ENCODE peak calls at places on chromosomes 4 and X, in five cellular contexts. One of them, this sample, is unnamed.
A peak's percentile ranks its signal among the peaks of the same experiment; 100 is the strongest.

GRCh38 chr4:117085185-117085701 is at the start of gene TRAM1L1:
- DNase-seq in kidney epithelial cell: peak; percentile 28
- DNase-seq in stomach: peak; percentile 64
- DNase-seq in tibial nerve: no peak
- DNase-seq in psoas muscle: peak; percentile 64
- DNase-seq in this sample: peak; percentile 40

GRCh38 chr4:84878090-84878489 is 88.4 kb downstream of the WDFY3 start:
- DNase-seq in kidney epithelial cell: peak; percentile 60
- DNase-seq in stomach: no peak
- DNase-seq in tibial nerve: no peak
- DNase-seq in psoas muscle: no peak
- DNase-seq in this sample: peak; percentile 42

GRCh38 chrX:107662824-107663223 is 34.5 kb downstream of the PRPS1 start:
- DNase-seq in kidney epithelial cell: no peak
- DNase-seq in stomach: no peak
- DNase-seq in tibial nerve: no peak
- DNase-seq in psoas muscle: no peak
- DNase-seq in this sample: no peak

GRCh38 chrX:8025705-8026104 is 98.5 kb upstream of the PNPLA4 start:
- DNase-seq in kidney epithelial cell: no peak
- DNase-seq in stomach: no peak
- DNase-seq in tibial nerve: no peak
- DNase-seq in psoas muscle: no peak
- DNase-seq in this sample: no peak

GRCh38 chr4:186104895-186105720 is 604 bp downstream of the FAM149A start:
- DNase-seq in kidney epithelial cell: no peak
- DNase-seq in stomach: peak; percentile 32
- DNase-seq in tibial nerve: no peak
- DNase-seq in psoas muscle: peak; percentile 21
- DNase-seq in this sample: no peak

GRCh38 chr4:5816851-5817375 is 76.0 kb downstream of the CRMP1 start:
- DNase-seq in kidney epithelial cell: no peak
- DNase-seq in stomach: no peak
- DNase-seq in tibial nerve: no peak
- DNase-seq in psoas muscle: no peak
- DNase-seq in this sample: no peak

GRCh38 chrX:106378616-106379015 is 210.5 kb downstream of the PWWP3B start:
- DNase-seq in kidney epithelial cell: no peak
- DNase-seq in stomach: no peak
- DNase-seq in tibial nerve: no peak
- DNase-seq in psoas muscle: no peak
- DNase-seq in this sample: peak; percentile 8

GRCh38 chrX:19566359-19567141 is 51.2 kb upstream of the MAP3K15 start:
- DNase-seq in kidney epithelial cell: no peak
- DNase-seq in stomach: no peak
- DNase-seq in tibial nerve: no peak
- DNase-seq in psoas muscle: no peak
- DNase-seq in this sample: no peak

GRCh38 chr4:67883902-67884301 is at the start of gene TMPRSS11D:
- DNase-seq in kidney epithelial cell: no peak
- DNase-seq in stomach: no peak
- DNase-seq in tibial nerve: no peak
- DNase-seq in psoas muscle: no peak
- DNase-seq in this sample: no peak

GRCh38 chrX:9110808-9111207 is 76.9 kb upstream of the FAM9B start:
- DNase-seq in kidney epithelial cell: no peak
- DNase-seq in stomach: no peak
- DNase-seq in tibial nerve: no peak
- DNase-seq in psoas muscle: no peak
- DNase-seq in this sample: no peak

GRCh38 chrX:43892471-43892870 is 10.2 kb upstream of the MAOB start:
- DNase-seq in kidney epithelial cell: no peak
- DNase-seq in stomach: no peak
- DNase-seq in tibial nerve: no peak
- DNase-seq in psoas muscle: no peak
- DNase-seq in this sample: no peak

GRCh38 chr4:76354517-76355473 is 48.3 kb downstream of the STBD1 start:
- DNase-seq in kidney epithelial cell: no peak
- DNase-seq in stomach: no peak
- DNase-seq in tibial nerve: no peak
- DNase-seq in psoas muscle: no peak
- DNase-seq in this sample: no peak

GRCh38 chrX:47467106-47467505 is 15.9 kb downstream of the ZNF41 start:
- DNase-seq in kidney epithelial cell: no peak
- DNase-seq in stomach: no peak
- DNase-seq in tibial nerve: no peak
- DNase-seq in psoas muscle: no peak
- DNase-seq in this sample: no peak

GRCh38 chrX:43949669-43950068 is 23.5 kb downstream of the NDP start:
- DNase-seq in kidney epithelial cell: no peak
- DNase-seq in stomach: no peak
- DNase-seq in tibial nerve: peak; percentile 5
- DNase-seq in psoas muscle: peak; percentile 16
- DNase-seq in this sample: no peak

GRCh38 chr4:19707876-19708275 is 543.8 kb upstream of the SLIT2 start:
- DNase-seq in kidney epithelial cell: no peak
- DNase-seq in stomach: no peak
- DNase-seq in tibial nerve: no peak
- DNase-seq in psoas muscle: no peak
- DNase-seq in this sample: no peak

GRCh38 chr4:706834-707598 is 1.4 kb downstream of the PCGF3 start:
- DNase-seq in kidney epithelial cell: no peak
- DNase-seq in stomach: no peak
- DNase-seq in tibial nerve: no peak
- DNase-seq in psoas muscle: no peak
- DNase-seq in this sample: no peak

GRCh38 chr4:186172551-186172950 is 18.8 kb upstream of the CYP4V2 start:
- DNase-seq in kidney epithelial cell: no peak
- DNase-seq in stomach: no peak
- DNase-seq in tibial nerve: no peak
- DNase-seq in psoas muscle: no peak
- DNase-seq in this sample: no peak

GRCh38 chrX:74178536-74178935 is 125.4 kb upstream of the ZCCHC13 start:
- DNase-seq in kidney epithelial cell: no peak
- DNase-seq in stomach: no peak
- DNase-seq in tibial nerve: no peak
- DNase-seq in psoas muscle: no peak
- DNase-seq in this sample: no peak

GRCh38 chr4:147539959-147540358 is 59.1 kb downstream of the EDNRA start:
- DNase-seq in kidney epithelial cell: no peak
- DNase-seq in stomach: no peak
- DNase-seq in tibial nerve: no peak
- DNase-seq in psoas muscle: no peak
- DNase-seq in this sample: no peak

DNA sequence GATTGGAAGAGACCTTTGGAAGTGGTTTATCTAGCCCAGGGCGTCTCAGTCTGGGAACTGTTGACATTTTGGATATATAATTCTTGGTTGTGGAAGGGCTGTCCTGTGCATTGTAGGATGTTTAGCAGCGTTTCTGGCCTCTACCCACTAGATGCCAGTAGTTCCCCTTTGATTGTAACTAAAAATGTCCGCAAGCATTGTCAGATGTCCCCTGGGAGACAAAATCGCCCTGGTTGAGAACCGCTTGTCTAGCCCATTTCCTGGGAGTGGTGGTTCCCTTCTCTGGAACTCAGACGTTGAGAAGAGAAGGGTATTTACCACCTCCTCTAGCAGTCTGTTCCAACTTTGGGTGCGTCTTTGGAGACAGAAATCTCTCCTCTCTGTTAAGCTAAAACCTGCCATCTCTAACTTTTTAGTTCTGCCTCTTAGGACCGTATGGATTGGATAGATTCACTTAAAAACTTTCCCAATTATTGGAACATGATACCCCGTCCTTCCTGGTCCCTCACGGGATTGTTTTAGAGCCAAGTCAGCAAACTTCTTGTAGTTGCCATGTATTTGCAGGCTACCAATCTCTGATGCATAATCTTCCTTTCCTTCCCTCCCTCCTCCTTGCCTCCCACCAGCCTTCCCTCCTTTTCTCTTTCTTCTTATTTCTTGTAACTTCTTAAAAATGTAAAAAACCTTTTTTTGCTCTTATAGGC is 13.9 kb downstream of the TMEM165 start:
- DNase-seq in kidney epithelial cell: no peak
- DNase-seq in stomach: no peak
- DNase-seq in tibial nerve: no peak
- DNase-seq in psoas muscle: no peak
- DNase-seq in this sample: no peak
- TF ChIP-seq CTCF in kidney epithelial cell: peak; percentile 14
- TF ChIP-seq CTCF in stomach: no peak
- TF ChIP-seq CTCF in tibial nerve: peak; percentile 14
- TF ChIP-seq CTCF in psoas muscle: peak; percentile 12
- TF ChIP-seq CTCF in this sample: no peak

GRCh38 chr4:77354550-77354949 is 197.5 kb downstream of the CCNG2 start:
- DNase-seq in kidney epithelial cell: no peak
- DNase-seq in stomach: no peak
- DNase-seq in tibial nerve: no peak
- DNase-seq in psoas muscle: no peak
- DNase-seq in this sample: no peak

GRCh38 chr4:77360451-77360850 is 203.4 kb downstream of the CCNG2 start:
- DNase-seq in kidney epithelial cell: peak; percentile 2
- DNase-seq in stomach: peak; percentile 29
- DNase-seq in tibial nerve: no peak
- DNase-seq in psoas muscle: no peak
- DNase-seq in this sample: no peak

GRCh38 chr4:77355731-77356130 is 198.7 kb downstream of the CCNG2 start:
- DNase-seq in kidney epithelial cell: no peak
- DNase-seq in stomach: no peak
- DNase-seq in tibial nerve: no peak
- DNase-seq in psoas muscle: no peak
- DNase-seq in this sample: no peak

GRCh38 chr4:77358315-77358928 is 201.4 kb downstream of the CCNG2 start:
- DNase-seq in kidney epithelial cell: peak; percentile 2
- DNase-seq in stomach: no peak
- DNase-seq in tibial nerve: peak; percentile 18
- DNase-seq in psoas muscle: no peak
- DNase-seq in this sample: peak; percentile 59
- TF ChIP-seq CTCF in kidney epithelial cell: peak; percentile 67
- TF ChIP-seq CTCF in stomach: peak; percentile 18
- TF ChIP-seq CTCF in tibial nerve: peak; percentile 39
- TF ChIP-seq CTCF in psoas muscle: peak; percentile 46
- TF ChIP-seq CTCF in this sample: peak; percentile 64

DNA sequence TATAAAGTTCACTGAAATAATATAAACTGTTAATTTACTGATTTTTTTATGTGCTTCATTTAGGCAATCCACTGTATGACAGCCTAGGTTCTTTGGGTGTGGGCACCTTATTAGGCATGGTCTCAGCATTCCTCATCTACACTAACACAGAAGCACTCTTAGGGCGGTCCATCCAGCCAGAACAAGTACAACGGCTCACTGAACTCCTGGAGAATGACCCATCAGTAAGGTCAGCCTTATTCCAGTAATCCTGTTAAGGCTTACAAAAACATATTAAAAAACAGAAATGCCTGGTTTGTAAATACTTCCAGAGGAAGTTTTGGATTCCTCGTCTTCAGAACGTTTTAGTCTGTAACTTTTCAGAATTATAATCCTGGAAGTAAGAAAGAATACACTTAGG is 80.1 kb downstream of the SLC30A9 start:
- DNase-seq in kidney epithelial cell: no peak
- DNase-seq in stomach: no peak
- DNase-seq in tibial nerve: no peak
- DNase-seq in psoas muscle: no peak
- DNase-seq in this sample: no peak
- TF ChIP-seq CTCF in kidney epithelial cell: no peak
- TF ChIP-seq CTCF in stomach: no peak
- TF ChIP-seq CTCF in tibial nerve: no peak
- TF ChIP-seq CTCF in psoas muscle: no peak
- TF ChIP-seq CTCF in this sample: no peak

GRCh38 chrX:151488677-151489076 is 74.8 kb upstream of the PASD1 start:
- DNase-seq in kidney epithelial cell: no peak
- DNase-seq in stomach: no peak
- DNase-seq in tibial nerve: no peak
- DNase-seq in psoas muscle: no peak
- DNase-seq in this sample: peak; percentile 26
- TF ChIP-seq CTCF in kidney epithelial cell: peak; percentile 32
- TF ChIP-seq CTCF in stomach: no peak
- TF ChIP-seq CTCF in tibial nerve: no peak
- TF ChIP-seq CTCF in psoas muscle: no peak
- TF ChIP-seq CTCF in this sample: no peak

GRCh38 chrX:30935985-30936384 is 46.9 kb upstream of the TAB3 start:
- DNase-seq in kidney epithelial cell: no peak
- DNase-seq in stomach: peak; percentile 38
- DNase-seq in tibial nerve: no peak
- DNase-seq in psoas muscle: no peak
- DNase-seq in this sample: peak; percentile 33
- TF ChIP-seq CTCF in kidney epithelial cell: peak; percentile 24
- TF ChIP-seq CTCF in stomach: no peak
- TF ChIP-seq CTCF in tibial nerve: no peak
- TF ChIP-seq CTCF in psoas muscle: no peak
- TF ChIP-seq CTCF in this sample: peak; percentile 8

GRCh38 chr4:3443750-3444309 is 2.1 kb downstream of the HGFAC start:
- DNase-seq in kidney epithelial cell: no peak
- DNase-seq in stomach: no peak
- DNase-seq in tibial nerve: no peak
- DNase-seq in psoas muscle: no peak
- DNase-seq in this sample: no peak
- TF ChIP-seq CTCF in kidney epithelial cell: no peak
- TF ChIP-seq CTCF in stomach: no peak
- TF ChIP-seq CTCF in tibial nerve: no peak
- TF ChIP-seq CTCF in psoas muscle: no peak
- TF ChIP-seq CTCF in this sample: no peak

GRCh38 chr4:13599159-13599558 is 28.4 kb downstream of the BOD1L1 start:
- DNase-seq in kidney epithelial cell: peak; percentile 18
- DNase-seq in stomach: no peak
- DNase-seq in tibial nerve: no peak
- DNase-seq in psoas muscle: no peak
- DNase-seq in this sample: no peak
- TF ChIP-seq CTCF in kidney epithelial cell: peak; percentile 40
- TF ChIP-seq CTCF in stomach: no peak
- TF ChIP-seq CTCF in tibial nerve: no peak
- TF ChIP-seq CTCF in psoas muscle: no peak
- TF ChIP-seq CTCF in this sample: no peak

GRCh38 chrX:153777261-153778090 is 3.4 kb upstream of the SRPK3 start:
- DNase-seq in kidney epithelial cell: no peak
- DNase-seq in stomach: no peak
- DNase-seq in tibial nerve: no peak
- DNase-seq in psoas muscle: peak; percentile 10
- DNase-seq in this sample: no peak

GRCh38 chrX:153776611-153777045 is 4.2 kb upstream of the SRPK3 start:
- DNase-seq in kidney epithelial cell: no peak
- DNase-seq in stomach: no peak
- DNase-seq in tibial nerve: no peak
- DNase-seq in psoas muscle: peak; percentile 12
- DNase-seq in this sample: no peak

GRCh38 chrX:153778151-153778551 is 2.7 kb upstream of the SRPK3 start:
- DNase-seq in kidney epithelial cell: no peak
- DNase-seq in stomach: no peak
- DNase-seq in tibial nerve: no peak
- DNase-seq in psoas muscle: no peak
- DNase-seq in this sample: no peak

GRCh38 chrX:153779891-153780677 is 757 bp upstream of the SRPK3 start:
- DNase-seq in kidney epithelial cell: no peak
- DNase-seq in stomach: no peak
- DNase-seq in tibial nerve: no peak
- DNase-seq in psoas muscle: no peak
- DNase-seq in this sample: no peak

GRCh38 chrX:153778684-153779101 is 2.1 kb upstream of the SRPK3 start:
- DNase-seq in kidney epithelial cell: no peak
- DNase-seq in stomach: no peak
- DNase-seq in tibial nerve: no peak
- DNase-seq in psoas muscle: peak; percentile 21
- DNase-seq in this sample: no peak
- TF ChIP-seq CTCF in kidney epithelial cell: no peak
- TF ChIP-seq CTCF in stomach: no peak
- TF ChIP-seq CTCF in tibial nerve: no peak
- TF ChIP-seq CTCF in psoas muscle: peak; percentile 30
- TF ChIP-seq CTCF in this sample: no peak

This sample was measured in MCF 10A.